ENCODE peak calls at places on chromosomes 13 and 19, in ten cellular contexts. G is heart left ventricle, K is HCT116, Z is A549, R is breast epithelium, P is IMR-90, W is uterus, N is testis, Y is Peyer's patch, E is transverse colon. S is an unnamed sample.

GRCh38 chr13:67063036-67063435 is 167.1 kb downstream of the PCDH9 start:
- DNase-seq in Z (no peak), K (no peak), G (no peak), N (no peak), R (no peak), P (no peak), E (no peak), W (no peak), Y (no peak), S (no peak)

GRCh38 chr19:12596927-12597548 is 13.6 kb downstream of the ZNF490 start:
- DNase-seq in Z (no peak), G (no peak), W (no peak), Y (no peak), N (peak; percentile 62), P (no peak), E (no peak), R (no peak), K (no peak), S (no peak)

GRCh38 chr19:44988896-44989563 is 12.2 kb upstream of the RELB start:
- DNase-seq in N (peak; percentile 73), P (peak; percentile 62), Y (peak; percentile 64), E (peak; percentile 80), Z (peak; percentile 75), R (no peak), G (peak; percentile 66), K (peak; percentile 26), W (peak; percentile 61), S (peak; percentile 41)

GRCh38 chr19:35495107-35496064 is 5.1 kb upstream of the KRTDAP start:
- DNase-seq in Z (peak; percentile 81), G (peak; percentile 61), R (peak; percentile 64), N (peak; percentile 75), P (peak; percentile 55), E (peak; percentile 59), Y (peak; percentile 55), K (peak; percentile 35), W (peak; percentile 58), S (peak; percentile 93)

GRCh38 chr13:101417043-101417406 is 717 bp upstream of the NALCN start:
- DNase-seq in P (peak; percentile 84), K (no peak), Y (no peak), N (no peak), Z (peak; percentile 39), E (no peak), G (no peak), W (no peak), R (no peak), S (peak; percentile 44)

GRCh38 chr19:17579523-17580244 is 24.2 kb downstream of the COLGALT1 start:
- DNase-seq in Y (peak; percentile 45), P (peak; percentile 26), R (no peak), E (peak; percentile 78), K (peak; percentile 90), W (peak; percentile 68), Z (peak; percentile 87), G (peak; percentile 47), N (peak; percentile 66), S (peak; percentile 93)

GRCh38 chr13:110109910-110110309 is 197.0 kb downstream of the COL4A1 start:
- DNase-seq in P (peak; percentile 95), E (peak; percentile 28), K (no peak), Z (no peak), G (peak; percentile 74), W (peak; percentile 77), Y (no peak), R (no peak), N (peak; percentile 75), S (peak; percentile 100)

GRCh38 chr13:98570929-98571372 is 6.0 kb downstream of the STK24 start:
- DNase-seq in Y (peak; percentile 72), Z (no peak), G (no peak), K (peak; percentile 83), R (no peak), N (peak; percentile 47), W (peak; percentile 35), E (peak; percentile 61), P (no peak), S (peak; percentile 95)

GRCh38 chr13:78604782-78605611 is 1.6 kb upstream of the POU4F1 start:
- DNase-seq in R (no peak), P (peak; percentile 8), G (no peak), W (no peak), Y (no peak), Z (peak; percentile 61), K (no peak), E (no peak), N (no peak), S (no peak)

GRCh38 chr13:94710881-94711560 is 1.3 kb downstream of the SOX21 start:
- DNase-seq in Z (peak; percentile 42), G (no peak), P (no peak), N (no peak), E (no peak), Y (no peak), R (no peak), W (no peak), K (no peak), S (no peak)

GRCh38 chr19:49680473-49681351 is 3.6 kb downstream of the PRMT1 start:
- DNase-seq in P (peak; percentile 78), G (peak; percentile 86), Y (peak; percentile 81), N (peak; percentile 94), K (peak; percentile 56), W (peak; percentile 94), E (peak; percentile 93), Z (peak; percentile 92), R (peak; percentile 91), S (peak; percentile 96)
- TF ChIP-seq POLR2A in P (no peak), G (no peak), Y (no peak), N (no peak), K (no peak), W (no peak), E (no peak), Z (no peak), R (no peak), S (no peak)

GRCh38 chr13:27933580-27934328 is 14.0 kb downstream of the PDX1 start:
- DNase-seq in W (no peak), E (no peak), K (no peak), Z (no peak), P (no peak), N (no peak), R (no peak), Y (no peak), G (no peak), S (no peak)
- TF ChIP-seq POLR2A in W (no peak), E (no peak), K (no peak), Z (no peak), P (no peak), N (no peak), R (no peak), Y (no peak), G (no peak), S (no peak)

GRCh38 chr13:113862766-113863510 is 938 bp downstream of the GAS6 start:
- DNase-seq in E (peak; percentile 76), K (no peak), Z (no peak), R (peak; percentile 63), Y (no peak), P (no peak), W (peak; percentile 59), N (peak; percentile 47), G (peak; percentile 81), S (no peak)
- TF ChIP-seq POLR2A in E (peak; percentile 49), K (no peak), Z (no peak), R (no peak), Y (no peak), P (no peak), W (no peak), N (no peak), G (no peak), S (no peak)

DNA sequence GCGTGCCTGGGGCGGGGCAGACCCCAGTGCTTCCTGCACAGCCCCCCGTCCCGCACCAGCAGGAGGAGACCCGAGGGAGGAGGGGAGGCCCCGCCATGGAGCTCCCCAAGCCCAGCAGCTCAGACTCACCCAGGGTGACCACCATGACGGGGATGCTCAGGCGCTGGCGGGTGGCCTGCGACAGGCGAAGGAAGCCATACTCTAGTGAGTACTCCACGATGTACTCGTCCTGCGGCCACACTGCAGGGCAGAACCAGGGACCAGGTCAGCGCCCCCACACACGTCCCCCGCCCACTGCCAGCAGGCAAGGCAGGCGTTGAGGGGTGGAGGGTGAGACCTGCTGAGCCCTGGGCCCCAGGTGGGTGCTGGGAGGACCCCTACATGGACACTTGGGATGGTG is 8.6 kb downstream of the TMEM259 start:
- DNase-seq in R (no peak), Z (no peak), N (no peak), K (no peak), Y (no peak), P (no peak), G (no peak), W (no peak), E (no peak), S (no peak)
- TF ChIP-seq POLR2A in R (no peak), Z (no peak), N (no peak), K (no peak), Y (no peak), P (no peak), G (no peak), W (no peak), E (no peak), S (no peak)